ENCODE peak calls at places on chromosome 3, in nine cellular contexts. Y is neuronal stem cell, K is fibroblast of pulmonary artery, I is AG04450, L is fibroblast of mammary gland, B is MCF 10A, G is HuH-7.5, Z is GM18507, V is Kasumi-1. T is an unnamed sample.

GRCh38 chr3:57864853-57865252 is 108.7 kb downstream of the SLMAP start:
- DNase-seq in Y (no peak), K (peak), I (no peak), L (peak), B (peak), G (no peak), Z (no peak), V (peak), T (no peak)

GRCh38 chr3:4695846-4696245 is 202.7 kb downstream of the ITPR1 start:
- DNase-seq in Y (no peak), K (no peak), I (no peak), L (no peak), B (no peak), G (no peak), Z (no peak), V (no peak), T (no peak)

GRCh38 chr3:152100491-152101086 is 168.1 kb upstream of the MBNL1 start:
- DNase-seq in Y (no peak), K (no peak), I (no peak), L (no peak), B (peak), G (no peak), Z (peak), V (peak), T (no peak)

GRCh38 chr3:10594915-10595314 is 89.5 kb upstream of the ATP2B2 start:
- DNase-seq in Y (peak), K (peak), I (peak), L (peak), B (peak), G (peak), Z (peak), V (peak), T (no peak)

GRCh38 chr3:47009225-47010049 is 30.0 kb downstream of the NBEAL2 start:
- DNase-seq in Y (peak), K (peak), I (peak), L (peak), B (no peak), G (peak), Z (peak), V (peak), T (peak)

GRCh38 chr3:31356941-31357340 is 175.8 kb upstream of the STT3B start:
- DNase-seq in Y (no peak), K (peak), I (no peak), L (peak), B (peak), G (no peak), Z (no peak), V (no peak), T (no peak)

GRCh38 chr3:148309390-148310035 is 388.2 kb upstream of the AGTR1 start:
- DNase-seq in Y (peak), K (peak), I (no peak), L (peak), B (peak), G (peak), Z (no peak), V (peak), T (no peak)

GRCh38 chr3:53813229-53813628 is 33.0 kb downstream of the CHDH start:
- DNase-seq in Y (no peak), K (no peak), I (no peak), L (no peak), B (no peak), G (no peak), Z (no peak), V (no peak), T (no peak)

GRCh38 chr3:7977245-7978103 is 524.1 kb upstream of the LMCD1 start:
- DNase-seq in Y (peak), K (peak), I (no peak), L (peak), B (peak), G (no peak), Z (no peak), V (no peak), T (no peak)

GRCh38 chr3:171240504-171240835 is 213.9 kb upstream of the SLC2A2 start:
- DNase-seq in Y (no peak), K (no peak), I (no peak), L (no peak), B (no peak), G (no peak), Z (no peak), V (no peak), T (no peak)

GRCh38 chr3:66499881-66500574 is 794 bp downstream of the LRIG1 start:
- DNase-seq in Y (no peak), K (peak), I (no peak), L (no peak), B (peak), G (no peak), Z (no peak), V (no peak), T (peak)

GRCh38 chr3:129950318-129951046 is 24.0 kb upstream of the TRH start:
- DNase-seq in Y (no peak), K (no peak), I (no peak), L (no peak), B (no peak), G (no peak), Z (no peak), V (peak), T (no peak)

GRCh38 chr3:51722362-51722761 is 15.5 kb downstream of the GRM2 start:
- DNase-seq in Y (no peak), K (no peak), I (no peak), L (no peak), B (no peak), G (no peak), Z (no peak), V (peak), T (no peak)

GRCh38 chr3:50533346-50533745 is 29.9 kb upstream of the CACNA2D2 start:
- DNase-seq in Y (no peak), K (no peak), I (no peak), L (no peak), B (no peak), G (no peak), Z (no peak), V (no peak), T (no peak)

GRCh38 chr3:44104668-44105321 is 136.9 kb upstream of the TOPAZ1 start:
- DNase-seq in Y (no peak), K (peak), I (no peak), L (peak), B (peak), G (no peak), Z (peak), V (peak), T (no peak)

GRCh38 chr3:114863848-114864247 is 283.2 kb downstream of the ZBTB20 start:
- DNase-seq in Y (no peak), K (no peak), I (no peak), L (no peak), B (no peak), G (no peak), Z (no peak), V (no peak), T (no peak)

GRCh38 chr3:152051501-152052404 is 178.3 kb downstream of the SUCNR1 start:
- DNase-seq in Y (no peak), K (peak), I (no peak), L (peak), B (no peak), G (no peak), Z (no peak), V (no peak), T (no peak)

GRCh38 chr3:98602078-98602678 is 8.8 kb upstream of the CPOX start:
- DNase-seq in Y (no peak), K (peak), I (peak), L (peak), B (peak), G (peak), Z (no peak), V (peak), T (no peak)

GRCh38 chr3:172591876-172592771 is 68.9 kb upstream of the TNFSF10 start:
- DNase-seq in Y (no peak), K (no peak), I (no peak), L (no peak), B (no peak), G (no peak), Z (peak), V (no peak), T (no peak)

GRCh38 chr3:132343018-132343612 is 25.9 kb downstream of the ACP3 start:
- DNase-seq in Y (peak), K (peak), I (peak), L (peak), B (peak), G (peak), Z (peak), V (peak), T (no peak)

GRCh38 chr3:52438579-52439425 is 6.1 kb downstream of the SEMA3G start:
- DNase-seq in Y (no peak), K (no peak), I (no peak), L (no peak), B (no peak), G (no peak), Z (no peak), V (no peak), T (no peak)

GRCh38 chr3:51388286-51389029 is 2.6 kb upstream of the RBM15B start:
- DNase-seq in Y (no peak), K (no peak), I (no peak), L (peak), B (no peak), G (no peak), Z (no peak), V (peak), T (no peak)

GRCh38 chr3:93969443-93969842 is 4.3 kb downstream of the PROS1 start:
- DNase-seq in Y (no peak), K (peak), I (no peak), L (peak), B (peak), G (no peak), Z (no peak), V (no peak), T (no peak)

GRCh38 chr3:44355634-44356033 is 17.1 kb downstream of the TCAIM start:
- DNase-seq in Y (no peak), K (peak), I (peak), L (peak), B (peak), G (no peak), Z (no peak), V (peak), T (no peak)

GRCh38 chr3:134652409-134652831 is 1.6 kb upstream of the KY start:
- DNase-seq in Y (no peak), K (peak), I (no peak), L (peak), B (peak), G (no peak), Z (no peak), V (no peak), T (no peak)

GRCh38 chr3:44323341-44323955 is 15.1 kb upstream of the TCAIM start:
- DNase-seq in Y (peak), K (peak), I (peak), L (peak), B (peak), G (no peak), Z (no peak), V (peak), T (peak)

GRCh38 chr3:54176106-54176505 is 53.8 kb downstream of the CACNA2D3 start:
- DNase-seq in Y (no peak), K (peak), I (no peak), L (no peak), B (peak), G (no peak), Z (no peak), V (no peak), T (no peak)

GRCh38 chr3:57803647-57804081 is 47.6 kb downstream of the SLMAP start:
- DNase-seq in Y (no peak), K (peak), I (peak), L (peak), B (peak), G (peak), Z (no peak), V (no peak), T (no peak)